ENCODE peak calls at places on chromosome 15, in nine cellular contexts. X is cardiac muscle cell; J is mesothelial cell of epicardium; L is AG04450; B is NCI-H1092; E is H9; G is CD8-positive, alpha-beta T cell; Z is activated gamma-delta T cell treated with Interleukin-2 at 50 U/mL for 16 hours; V is HT-29. T is an unnamed sample.

GRCh38 chr15:101115318-101115886 is 136.4 kb downstream of the CHSY1 start:
- DNase-seq in X (no peak), J (no peak), L (no peak), B (no peak), E (no peak), G (no peak), Z (no peak), V (no peak), T (no peak)

GRCh38 chr15:74789171-74789627 is 7.3 kb downstream of the CSK start:
- DNase-seq in X (no peak), J (no peak), L (no peak), B (no peak), E (no peak), G (no peak), Z (no peak), V (peak), T (no peak)

GRCh38 chr15:76988874-76989780 is 5.8 kb upstream of the PSTPIP1 start:
- DNase-seq in X (no peak), J (no peak), L (no peak), B (no peak), E (no peak), G (no peak), Z (no peak), V (no peak), T (no peak)

GRCh38 chr15:44490628-44491027 is 46.3 kb upstream of the EIF3J start:
- DNase-seq in X (no peak), J (no peak), L (peak), B (no peak), E (no peak), G (no peak), Z (no peak), V (no peak), T (no peak)

GRCh38 chr15:41780727-41781126 is 6.4 kb downstream of the MAPKBP1 start:
- DNase-seq in X (no peak), J (no peak), L (no peak), B (no peak), E (no peak), G (no peak), Z (no peak), V (no peak), T (no peak)

GRCh38 chr15:37038716-37039106 is 61.6 kb downstream of the MEIS2 start:
- DNase-seq in X (no peak), J (no peak), L (no peak), B (no peak), E (no peak), G (no peak), Z (no peak), V (no peak), T (no peak)

GRCh38 chr15:57866149-57866736 is 159.7 kb downstream of the POLR2M start:
- DNase-seq in X (peak), J (peak), L (no peak), B (peak), E (peak), G (peak), Z (peak), V (peak), T (peak)

GRCh38 chr15:74201656-74202420 is 749 bp downstream of the STRA6 start:
- DNase-seq in X (no peak), J (no peak), L (no peak), B (no peak), E (no peak), G (no peak), Z (no peak), V (no peak), T (peak)

GRCh38 chr15:92930061-92930460 is 29.9 kb downstream of the CHD2 start:
- DNase-seq in X (no peak), J (no peak), L (no peak), B (no peak), E (no peak), G (no peak), Z (no peak), V (no peak), T (no peak)

GRCh38 chr15:29934251-29934650 is 112.0 kb upstream of the TJP1 start:
- DNase-seq in X (no peak), J (no peak), L (no peak), B (no peak), E (no peak), G (no peak), Z (no peak), V (peak), T (peak)

GRCh38 chr15:39934415-39935044 is 615 bp downstream of the EIF2AK4 start:
- DNase-seq in X (peak), J (no peak), L (no peak), B (no peak), E (no peak), G (no peak), Z (no peak), V (no peak), T (no peak)

GRCh38 chr15:68808091-68808490 is 12.6 kb downstream of the ANP32A start:
- DNase-seq in X (no peak), J (no peak), L (no peak), B (no peak), E (no peak), G (no peak), Z (no peak), V (no peak), T (no peak)

GRCh38 chr15:58771621-58772235 is 626 bp downstream of the MINDY2 start:
- DNase-seq in X (no peak), J (peak), L (no peak), B (no peak), E (peak), G (peak), Z (peak), V (peak), T (peak)

GRCh38 chr15:41607033-41607432 is 48.0 kb downstream of the TYRO3 start:
- DNase-seq in X (no peak), J (no peak), L (peak), B (no peak), E (no peak), G (no peak), Z (no peak), V (no peak), T (peak)